ENCODE peak calls at places on chromosomes 1 and 21, in nine cellular contexts. N is fibroblast of pulmonary artery, K is dorsolateral prefrontal cortex, U is WERI-Rb-1, H is sigmoid colon, F is brain microvascular endothelial cell, D is GM12864, Z is tibial artery, C is breast epithelium. G is an unnamed sample.

GRCh38 chr1:25875154-25875855 is at the start of gene PAQR7:
- DNase-seq in C (peak), U (peak), K (peak), H (peak), N (peak), Z (peak), D (no peak), F (peak), G (no peak)

GRCh38 chr1:86703696-86704455 is 500 bp upstream of the SH3GLB1 start:
- DNase-seq in H (peak), K (no peak), D (no peak), C (peak), F (no peak), Z (no peak), N (no peak), U (no peak), G (no peak)

GRCh38 chr1:42815938-42816599 is 853 bp upstream of the ERMAP start:
- DNase-seq in F (peak), N (peak), C (no peak), D (no peak), Z (no peak), H (no peak), U (no peak), K (no peak), G (no peak)

GRCh38 chr1:43934279-43934985 is 831 bp downstream of the ARTN start:
- DNase-seq in F (peak), K (no peak), N (peak), U (peak), Z (no peak), H (peak), C (no peak), D (no peak), G (no peak)

GRCh38 chr1:206014591-206014990 is 9.1 kb downstream of the CTSE start:
- DNase-seq in K (no peak), H (no peak), N (no peak), U (no peak), F (no peak), C (no peak), D (no peak), Z (no peak), G (no peak)

GRCh38 chr1:61782771-61783170 is 40.5 kb downstream of the PATJ start:
- DNase-seq in H (no peak), K (no peak), C (no peak), N (no peak), U (no peak), Z (no peak), F (no peak), D (no peak), G (no peak)

GRCh38 chr21:35043549-35043948 is 5.6 kb downstream of the RUNX1 start:
- DNase-seq in Z (no peak), U (no peak), C (no peak), D (no peak), K (no peak), H (no peak), N (no peak), F (no peak), G (no peak)

GRCh38 chr1:8679411-8679800 is 138.0 kb downstream of the RERE start:
- DNase-seq in C (no peak), H (no peak), U (no peak), K (no peak), F (peak), Z (no peak), D (no peak), N (peak), G (no peak)

GRCh38 chr1:204143276-204144041 is 8.4 kb downstream of the ETNK2 start:
- DNase-seq in K (no peak), U (peak), N (no peak), Z (no peak), C (no peak), F (no peak), H (no peak), D (no peak), G (no peak)

GRCh38 chr1:229058716-229059115 is 212.2 kb upstream of the RAB4A start:
- DNase-seq in Z (peak), N (peak), K (no peak), D (no peak), H (peak), F (no peak), C (peak), U (no peak), G (no peak)

GRCh38 chr1:10045480-10046355 is 13.0 kb downstream of the UBE4B start:
- DNase-seq in N (peak), Z (no peak), D (no peak), F (peak), H (peak), C (no peak), K (no peak), U (no peak), G (no peak)

GRCh38 chr1:91427741-91428140 is 23.1 kb upstream of the HFM1 start:
- DNase-seq in N (no peak), K (no peak), H (no peak), C (no peak), U (no peak), Z (no peak), F (no peak), D (no peak), G (no peak)

GRCh38 chr1:33397125-33397506 is 33.8 kb downstream of the PHC2 start:
- DNase-seq in Z (no peak), F (no peak), H (no peak), D (no peak), N (no peak), U (no peak), C (no peak), K (no peak), G (no peak)

GRCh38 chr1:50661626-50662025 is 238.4 kb upstream of the DMRTA2 start:
- DNase-seq in N (no peak), C (no peak), K (no peak), D (no peak), U (no peak), F (no peak), Z (no peak), H (no peak), G (no peak)

GRCh38 chr1:96400074-96400473 is 321.5 kb upstream of the PTBP2 start:
- DNase-seq in N (no peak), K (no peak), C (no peak), U (no peak), F (no peak), H (no peak), Z (no peak), D (no peak), G (no peak)

GRCh38 chr1:202168861-202169260 is 8.5 kb upstream of the PTPN7 start:
- DNase-seq in F (no peak), C (no peak), K (no peak), N (no peak), D (no peak), H (no peak), U (no peak), Z (no peak), G (no peak)

GRCh38 chr1:27436204-27437159 is 44.1 kb downstream of the GPR3 start:
- DNase-seq in U (no peak), D (no peak), F (peak), K (no peak), C (no peak), H (no peak), Z (peak), N (peak), G (peak)

GRCh38 chr1:247332215-247332900 is 691 bp upstream of the ZNF496 start:
- DNase-seq in K (no peak), C (peak), N (peak), F (no peak), U (peak), Z (peak), D (no peak), H (peak), G (no peak)
- TF ChIP-seq CTCF in K (no peak), C (no peak), N (no peak), F (no peak), U (no peak), Z (no peak), D (no peak), H (no peak), G (no peak)

DNA sequence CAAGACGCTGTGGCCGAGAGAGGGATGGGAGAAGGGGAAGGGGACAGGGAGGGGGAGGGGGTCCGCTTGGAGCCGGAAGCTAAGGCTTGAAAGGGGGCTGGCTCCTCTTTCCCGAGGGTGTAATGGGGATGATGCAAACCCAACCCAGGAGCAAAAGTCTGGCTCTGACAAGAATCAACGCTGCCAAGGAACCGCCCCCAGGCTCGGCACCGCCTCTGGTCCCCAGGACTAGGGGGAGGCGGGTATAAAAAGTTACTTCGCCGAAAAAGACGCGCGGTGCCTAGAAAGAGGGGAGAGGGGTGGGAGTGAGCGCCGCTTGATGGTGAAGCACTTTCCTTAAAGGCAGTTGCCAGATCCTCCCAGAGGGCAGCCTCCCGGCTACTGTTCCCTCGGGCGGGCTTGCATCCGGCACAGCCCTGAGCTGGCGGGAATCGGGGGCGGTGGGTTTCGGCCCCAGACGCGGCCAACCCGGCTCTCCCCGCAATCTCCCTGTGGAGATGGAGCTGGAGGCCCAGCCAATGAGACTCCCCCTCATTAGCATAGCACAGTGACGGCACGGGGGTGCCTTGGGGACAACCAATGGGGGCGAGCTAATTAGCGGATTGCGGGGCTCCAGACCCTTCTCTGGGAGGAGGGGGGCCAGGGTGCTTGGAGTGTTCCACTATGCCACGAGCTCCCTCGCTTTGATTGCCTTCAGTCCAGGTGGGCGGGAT is at the start of gene KCNT2:
- DNase-seq in D (no peak), U (peak), H (peak), N (peak), C (no peak), Z (peak), K (peak), F (peak), G (no peak)
- H3K4me3 ChIP-seq in D (no peak), U (peak), H (peak), N (peak), C (peak), Z (peak), K (peak), F (peak), G (peak)

DNA sequence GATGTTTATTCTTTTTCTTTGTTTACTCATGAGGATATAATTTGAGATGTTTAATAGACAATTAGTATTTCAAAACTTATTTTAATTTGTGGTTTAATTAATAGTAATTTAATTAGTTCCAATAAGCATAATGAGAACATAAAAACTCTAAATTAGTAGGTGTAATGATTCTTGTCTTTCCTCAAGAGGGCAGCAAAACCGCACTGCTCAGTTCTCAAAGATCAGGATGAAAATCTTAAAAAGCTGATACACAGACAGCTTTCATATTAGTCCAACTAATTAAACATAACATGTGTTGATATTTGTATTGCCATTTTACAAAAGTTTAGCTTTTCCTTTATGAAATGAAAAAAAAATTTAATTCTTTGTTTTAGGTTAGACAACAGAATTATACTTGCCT is 106.7 kb upstream of the C21orf91 start:
- DNase-seq in U (peak), H (no peak), D (no peak), N (peak), F (no peak), Z (no peak), C (no peak), K (no peak), G (no peak)
- TF ChIP-seq CTCF in U (peak), H (no peak), D (peak), N (peak), F (peak), Z (peak), C (no peak), K (peak), G (peak)

DNA sequence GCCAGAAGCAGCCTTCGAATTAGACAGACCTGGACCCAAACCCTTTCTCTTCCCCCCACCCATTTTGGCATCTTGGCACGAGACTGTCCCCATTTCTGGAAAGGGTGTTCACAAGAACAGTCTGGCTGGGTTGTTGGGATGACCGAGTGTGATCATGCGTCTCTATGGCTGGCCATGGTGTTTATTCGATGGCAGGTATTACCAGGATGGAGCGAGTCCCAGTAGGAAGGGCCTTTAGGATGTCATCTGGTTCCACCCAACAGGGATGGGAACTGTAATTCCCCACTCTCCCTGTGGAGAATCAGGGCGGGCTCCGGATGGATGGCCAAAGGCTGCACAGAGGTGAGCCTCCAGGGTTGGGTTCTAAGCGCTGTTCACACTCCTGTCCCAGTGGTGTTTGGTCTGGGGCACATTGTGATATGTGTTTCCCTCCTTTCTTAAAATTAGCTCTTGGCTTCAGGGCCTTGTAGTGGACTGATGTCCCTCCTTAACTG is 33.4 kb upstream of the ATP5PO start:
- DNase-seq in U (no peak), D (no peak), Z (no peak), H (no peak), C (no peak), K (no peak), F (no peak), N (no peak), G (no peak)
- H3K4me3 ChIP-seq in U (no peak), D (peak), Z (no peak), H (no peak), C (no peak), K (no peak), F (no peak), N (no peak), G (no peak)

DNA sequence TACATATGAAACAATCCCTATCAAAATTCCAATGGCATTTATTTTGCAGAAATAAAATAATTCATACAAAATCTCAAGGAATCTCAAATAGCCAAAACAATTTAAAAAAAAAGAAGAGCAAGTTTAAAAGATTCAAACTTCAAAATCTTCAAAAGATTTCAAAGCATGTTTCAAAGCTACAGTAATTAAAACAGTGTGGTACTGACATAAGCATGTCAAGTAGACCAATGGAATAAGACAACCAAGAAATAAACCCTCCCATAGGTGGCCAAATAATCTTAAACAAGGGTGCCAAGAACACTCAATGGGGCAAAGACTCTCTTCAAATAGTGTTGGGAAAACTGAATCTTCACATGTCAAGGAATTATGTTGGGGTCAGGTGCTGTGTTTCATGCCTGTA is 28.0 kb upstream of the UCK2 start:
- DNase-seq in D (no peak), K (no peak), N (no peak), Z (no peak), H (no peak), F (no peak), C (no peak), U (no peak), G (no peak)
- TF ChIP-seq CTCF in D (no peak), K (no peak), N (no peak), Z (no peak), H (no peak), F (no peak), C (no peak), U (no peak), G (no peak)

GRCh38 chr1:2047749-2048729 is 2.2 kb upstream of the PRKCZ start:
- DNase-seq in K (no peak), N (no peak), D (no peak), Z (no peak), H (no peak), U (no peak), F (no peak), C (no peak), G (no peak)

GRCh38 chr1:2050793-2051682 is 827 bp downstream of the PRKCZ start:
- DNase-seq in U (no peak), F (no peak), H (no peak), K (no peak), Z (no peak), N (no peak), D (no peak), C (no peak), G (no peak)

GRCh38 chr1:2049517-2050481 is at the start of gene PRKCZ:
- DNase-seq in C (peak), K (no peak), N (no peak), U (peak), Z (no peak), H (peak), F (no peak), D (no peak), G (no peak)

GRCh38 chr1:2050482-2050792 is 226 bp downstream of the PRKCZ start:
- DNase-seq in Z (no peak), F (no peak), H (no peak), K (no peak), C (no peak), U (peak), N (no peak), D (no peak), G (no peak)

DNA sequence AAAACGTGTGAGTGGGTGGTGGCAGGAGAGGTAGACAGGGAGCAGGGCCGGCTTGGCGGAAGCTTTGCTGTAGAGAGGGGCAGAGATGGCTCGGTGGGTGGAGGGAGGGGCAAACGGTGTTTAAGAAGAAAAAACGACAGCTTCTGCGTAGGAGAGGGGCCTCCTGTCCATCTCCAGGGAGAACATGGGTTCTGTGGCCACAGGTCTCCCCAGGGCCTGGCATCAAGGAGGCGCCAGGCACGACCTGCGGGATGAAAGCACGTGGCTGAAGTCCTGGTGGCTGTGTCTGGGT is 1.0 kb upstream of the PRKCZ start:
- DNase-seq in H (no peak), D (no peak), U (no peak), N (no peak), F (no peak), C (no peak), K (no peak), Z (no peak), G (no peak)
- H3K4me3 ChIP-seq in H (no peak), D (no peak), U (peak), N (no peak), F (no peak), C (peak), K (no peak), Z (no peak), G (no peak)

GRCh38 chr21:42539931-42540343 is 26.3 kb downstream of the SLC37A1 start:
- DNase-seq in H (peak), Z (no peak), F (no peak), K (no peak), C (no peak), D (no peak), U (peak), N (no peak), G (no peak)
- TF ChIP-seq CTCF in H (no peak), Z (no peak), F (peak), K (no peak), C (no peak), D (peak), U (peak), N (no peak), G (no peak)

GRCh38 chr1:59146056-59146455 is 150.8 kb upstream of the FGGY start:
- DNase-seq in H (no peak), C (no peak), N (no peak), D (no peak), K (no peak), Z (no peak), U (no peak), F (no peak), G (no peak)
- H3K4me3 ChIP-seq in H (no peak), C (no peak), N (no peak), D (peak), K (peak), Z (no peak), U (no peak), F (no peak), G (no peak)

DNA sequence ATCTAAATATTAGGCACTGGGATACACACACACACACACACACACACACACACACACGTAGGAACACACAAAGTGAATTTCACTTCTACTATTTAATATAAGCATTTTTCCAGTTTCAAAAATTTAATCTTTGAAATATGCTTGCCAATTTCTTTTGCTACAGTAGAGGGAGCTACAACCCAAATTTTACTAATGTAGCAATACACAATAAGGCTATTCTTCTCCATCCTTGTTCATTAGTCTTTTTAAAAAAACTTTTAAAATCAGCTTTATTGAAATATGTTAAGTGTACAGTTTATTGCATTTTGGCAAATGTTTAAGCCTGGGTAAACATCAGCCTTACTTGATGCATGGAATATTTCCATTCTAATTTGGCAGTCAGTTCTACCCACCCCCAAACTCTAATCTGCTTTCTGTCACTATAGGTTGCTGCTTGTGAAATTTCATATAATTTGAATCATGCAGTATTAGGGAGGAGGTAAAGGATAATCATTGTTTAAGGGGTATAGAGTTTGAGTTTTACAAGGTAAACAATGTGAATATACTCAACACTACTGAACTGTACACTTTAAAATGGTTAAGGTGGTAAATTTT is 93.0 kb upstream of the TENT5C start:
- DNase-seq in U (no peak), F (no peak), C (no peak), N (peak), K (no peak), Z (no peak), D (no peak), H (no peak), G (no peak)
- TF ChIP-seq CTCF in U (peak), F (peak), C (peak), N (peak), K (peak), Z (peak), D (peak), H (peak), G (peak)

G was measured in AG04449.